ENCODE peak calls at places on chromosomes 6 and 20, in nine cellular contexts. Z, Q, D, V, S, A, M, B and N are unnamed samples.

GRCh38 chr6:81749704-81750103 is 2.8 kb downstream of the TENT5A start:
- DNase-seq in Z (no peak), Q (no peak), D (no peak), V (no peak), S (no peak), A (no peak), M (no peak), B (no peak), N (no peak)

GRCh38 chr6:68633654-68634502 is 1.2 kb upstream of the ADGRB3 start:
- DNase-seq in Z (no peak), Q (no peak), D (no peak), V (no peak), S (no peak), A (no peak), M (no peak), B (no peak), N (no peak)

GRCh38 chr20:4549711-4550259 is 171.9 kb upstream of the PRND start:
- DNase-seq in Z (no peak), Q (no peak), D (no peak), V (no peak), S (no peak), A (no peak), M (no peak), B (no peak), N (no peak)

GRCh38 chr6:1461736-1462135 is 72.4 kb downstream of the FOXF2 start:
- DNase-seq in Z (no peak), Q (no peak), D (no peak), V (no peak), S (no peak), A (no peak), M (no peak), B (no peak), N (no peak)

GRCh38 chr20:16761305-16761829 is 13.2 kb downstream of the OTOR start:
- DNase-seq in Z (peak), Q (no peak), D (no peak), V (peak), S (peak), A (peak), M (peak), B (peak), N (peak)

GRCh38 chr20:53672484-53673129 is 79.0 kb upstream of the ZNF217 start:
- DNase-seq in Z (no peak), Q (no peak), D (no peak), V (peak), S (no peak), A (no peak), M (peak), B (no peak), N (no peak)

GRCh38 chr6:43524483-43524961 is 7.6 kb downstream of the POLR1C start:
- DNase-seq in Z (no peak), Q (no peak), D (no peak), V (no peak), S (no peak), A (no peak), M (no peak), B (no peak), N (no peak)

GRCh38 chr6:36464233-36464632 is 21.4 kb downstream of the KCTD20 start:
- DNase-seq in Z (no peak), Q (no peak), D (no peak), V (no peak), S (no peak), A (no peak), M (no peak), B (no peak), N (no peak)

GRCh38 chr6:15690451-15690961 is 27.7 kb upstream of the DTNBP1 start:
- DNase-seq in Z (no peak), Q (no peak), D (no peak), V (no peak), S (no peak), A (no peak), M (no peak), B (no peak), N (no peak)

GRCh38 chr6:23245559-23245958 is 676.2 kb downstream of the HDGFL1 start:
- DNase-seq in Z (no peak), Q (no peak), D (no peak), V (peak), S (no peak), A (no peak), M (no peak), B (peak), N (no peak)